ENCODE peak calls at places on chromosomes 6 and 20, in eight cellular contexts. One of them, this sample, is unnamed.

GRCh38 chr20:2817891-2818595 is 1.9 kb downstream of the TMEM239 start:
- DNase-seq in activated naive CD8-positive, alpha-beta T cell treated with anti-CD3 and anti-CD28 coated beads, Interleukin-2, amount 50 U/mL, for 24 hours: no peak
- DNase-seq in stimulated activated CD8-positive, alpha-beta memory T cell treated with anti-CD3 and anti-CD28 coated beads, Interleukin-4, amount 100 ng/mL, for 1 hour: no peak
- DNase-seq in psoas muscle: peak
- DNase-seq in substantia nigra: no peak
- DNase-seq in mucosa of gallbladder: no peak
- DNase-seq in endothelial cell: no peak
- DNase-seq in EL: no peak
- DNase-seq in this sample: no peak

GRCh38 chr20:6959900-6960312 is 192.4 kb downstream of the BMP2 start:
- DNase-seq in activated naive CD8-positive, alpha-beta T cell treated with anti-CD3 and anti-CD28 coated beads, Interleukin-2, amount 50 U/mL, for 24 hours: no peak
- DNase-seq in stimulated activated CD8-positive, alpha-beta memory T cell treated with anti-CD3 and anti-CD28 coated beads, Interleukin-4, amount 100 ng/mL, for 1 hour: no peak
- DNase-seq in psoas muscle: no peak
- DNase-seq in substantia nigra: no peak
- DNase-seq in mucosa of gallbladder: no peak
- DNase-seq in endothelial cell: no peak
- DNase-seq in EL: no peak
- DNase-seq in this sample: no peak

GRCh38 chr6:34292954-34293353 is 44.1 kb upstream of the SMIM29 start:
- DNase-seq in activated naive CD8-positive, alpha-beta T cell treated with anti-CD3 and anti-CD28 coated beads, Interleukin-2, amount 50 U/mL, for 24 hours: no peak
- DNase-seq in stimulated activated CD8-positive, alpha-beta memory T cell treated with anti-CD3 and anti-CD28 coated beads, Interleukin-4, amount 100 ng/mL, for 1 hour: no peak
- DNase-seq in psoas muscle: no peak
- DNase-seq in substantia nigra: no peak
- DNase-seq in mucosa of gallbladder: no peak
- DNase-seq in endothelial cell: no peak
- DNase-seq in EL: no peak
- DNase-seq in this sample: no peak

GRCh38 chr6:133553652-133554051 is 312.5 kb downstream of the EYA4 start:
- DNase-seq in activated naive CD8-positive, alpha-beta T cell treated with anti-CD3 and anti-CD28 coated beads, Interleukin-2, amount 50 U/mL, for 24 hours: peak
- DNase-seq in stimulated activated CD8-positive, alpha-beta memory T cell treated with anti-CD3 and anti-CD28 coated beads, Interleukin-4, amount 100 ng/mL, for 1 hour: no peak
- DNase-seq in psoas muscle: no peak
- DNase-seq in substantia nigra: no peak
- DNase-seq in mucosa of gallbladder: peak
- DNase-seq in endothelial cell: peak
- DNase-seq in EL: peak
- DNase-seq in this sample: peak

GRCh38 chr6:64439274-64439673 is 803.7 kb downstream of the PHF3 start:
- DNase-seq in activated naive CD8-positive, alpha-beta T cell treated with anti-CD3 and anti-CD28 coated beads, Interleukin-2, amount 50 U/mL, for 24 hours: no peak
- DNase-seq in stimulated activated CD8-positive, alpha-beta memory T cell treated with anti-CD3 and anti-CD28 coated beads, Interleukin-4, amount 100 ng/mL, for 1 hour: no peak
- DNase-seq in psoas muscle: no peak
- DNase-seq in substantia nigra: no peak
- DNase-seq in mucosa of gallbladder: no peak
- DNase-seq in endothelial cell: no peak
- DNase-seq in EL: no peak
- DNase-seq in this sample: no peak

GRCh38 chr6:150967910-150968309 is 102.4 kb downstream of the MTHFD1L start:
- DNase-seq in activated naive CD8-positive, alpha-beta T cell treated with anti-CD3 and anti-CD28 coated beads, Interleukin-2, amount 50 U/mL, for 24 hours: no peak
- DNase-seq in stimulated activated CD8-positive, alpha-beta memory T cell treated with anti-CD3 and anti-CD28 coated beads, Interleukin-4, amount 100 ng/mL, for 1 hour: no peak
- DNase-seq in psoas muscle: no peak
- DNase-seq in substantia nigra: no peak
- DNase-seq in mucosa of gallbladder: no peak
- DNase-seq in endothelial cell: no peak
- DNase-seq in EL: no peak
- DNase-seq in this sample: no peak

GRCh38 chr6:138607478-138608433 is 108.5 kb upstream of the NHSL1 start:
- DNase-seq in activated naive CD8-positive, alpha-beta T cell treated with anti-CD3 and anti-CD28 coated beads, Interleukin-2, amount 50 U/mL, for 24 hours: no peak
- DNase-seq in stimulated activated CD8-positive, alpha-beta memory T cell treated with anti-CD3 and anti-CD28 coated beads, Interleukin-4, amount 100 ng/mL, for 1 hour: no peak
- DNase-seq in psoas muscle: no peak
- DNase-seq in substantia nigra: no peak
- DNase-seq in mucosa of gallbladder: no peak
- DNase-seq in endothelial cell: no peak
- DNase-seq in EL: no peak
- DNase-seq in this sample: peak

GRCh38 chr6:33201935-33202334 is 1.3 kb downstream of the SLC39A7 start:
- DNase-seq in activated naive CD8-positive, alpha-beta T cell treated with anti-CD3 and anti-CD28 coated beads, Interleukin-2, amount 50 U/mL, for 24 hours: no peak
- DNase-seq in stimulated activated CD8-positive, alpha-beta memory T cell treated with anti-CD3 and anti-CD28 coated beads, Interleukin-4, amount 100 ng/mL, for 1 hour: no peak
- DNase-seq in psoas muscle: no peak
- DNase-seq in substantia nigra: no peak
- DNase-seq in mucosa of gallbladder: no peak
- DNase-seq in endothelial cell: no peak
- DNase-seq in EL: no peak
- DNase-seq in this sample: no peak

GRCh38 chr6:167824591-167825041 is 2.1 kb upstream of the AFDN start:
- DNase-seq in activated naive CD8-positive, alpha-beta T cell treated with anti-CD3 and anti-CD28 coated beads, Interleukin-2, amount 50 U/mL, for 24 hours: no peak
- DNase-seq in stimulated activated CD8-positive, alpha-beta memory T cell treated with anti-CD3 and anti-CD28 coated beads, Interleukin-4, amount 100 ng/mL, for 1 hour: no peak
- DNase-seq in psoas muscle: no peak
- DNase-seq in substantia nigra: no peak
- DNase-seq in mucosa of gallbladder: no peak
- DNase-seq in endothelial cell: no peak
- DNase-seq in EL: peak
- DNase-seq in this sample: peak

GRCh38 chr6:36442083-36442670 is 477 bp downstream of the PXT1 start:
- DNase-seq in activated naive CD8-positive, alpha-beta T cell treated with anti-CD3 and anti-CD28 coated beads, Interleukin-2, amount 50 U/mL, for 24 hours: peak
- DNase-seq in stimulated activated CD8-positive, alpha-beta memory T cell treated with anti-CD3 and anti-CD28 coated beads, Interleukin-4, amount 100 ng/mL, for 1 hour: no peak
- DNase-seq in psoas muscle: peak
- DNase-seq in substantia nigra: no peak
- DNase-seq in mucosa of gallbladder: no peak
- DNase-seq in endothelial cell: no peak
- DNase-seq in EL: no peak
- DNase-seq in this sample: no peak

GRCh38 chr6:143961868-143962643 is 46.0 kb downstream of the PLAGL1 start:
- DNase-seq in activated naive CD8-positive, alpha-beta T cell treated with anti-CD3 and anti-CD28 coated beads, Interleukin-2, amount 50 U/mL, for 24 hours: no peak
- DNase-seq in stimulated activated CD8-positive, alpha-beta memory T cell treated with anti-CD3 and anti-CD28 coated beads, Interleukin-4, amount 100 ng/mL, for 1 hour: no peak
- DNase-seq in psoas muscle: no peak
- DNase-seq in substantia nigra: no peak
- DNase-seq in mucosa of gallbladder: no peak
- DNase-seq in endothelial cell: no peak
- DNase-seq in EL: no peak
- DNase-seq in this sample: peak

GRCh38 chr6:147769496-147770087 is 261.1 kb downstream of the SAMD5 start:
- DNase-seq in activated naive CD8-positive, alpha-beta T cell treated with anti-CD3 and anti-CD28 coated beads, Interleukin-2, amount 50 U/mL, for 24 hours: no peak
- DNase-seq in stimulated activated CD8-positive, alpha-beta memory T cell treated with anti-CD3 and anti-CD28 coated beads, Interleukin-4, amount 100 ng/mL, for 1 hour: no peak
- DNase-seq in psoas muscle: no peak
- DNase-seq in substantia nigra: no peak
- DNase-seq in mucosa of gallbladder: no peak
- DNase-seq in endothelial cell: no peak
- DNase-seq in EL: no peak
- DNase-seq in this sample: no peak

GRCh38 chr6:10771371-10771894 is 23.8 kb downstream of the TMEM14B start:
- DNase-seq in activated naive CD8-positive, alpha-beta T cell treated with anti-CD3 and anti-CD28 coated beads, Interleukin-2, amount 50 U/mL, for 24 hours: no peak
- DNase-seq in stimulated activated CD8-positive, alpha-beta memory T cell treated with anti-CD3 and anti-CD28 coated beads, Interleukin-4, amount 100 ng/mL, for 1 hour: no peak
- DNase-seq in psoas muscle: no peak
- DNase-seq in substantia nigra: no peak
- DNase-seq in mucosa of gallbladder: no peak
- DNase-seq in endothelial cell: no peak
- DNase-seq in EL: no peak
- DNase-seq in this sample: no peak

GRCh38 chr6:117613920-117614535 is 11.7 kb upstream of the GOPC start:
- DNase-seq in activated naive CD8-positive, alpha-beta T cell treated with anti-CD3 and anti-CD28 coated beads, Interleukin-2, amount 50 U/mL, for 24 hours: no peak
- DNase-seq in stimulated activated CD8-positive, alpha-beta memory T cell treated with anti-CD3 and anti-CD28 coated beads, Interleukin-4, amount 100 ng/mL, for 1 hour: no peak
- DNase-seq in psoas muscle: no peak
- DNase-seq in substantia nigra: no peak
- DNase-seq in mucosa of gallbladder: no peak
- DNase-seq in endothelial cell: no peak
- DNase-seq in EL: peak
- DNase-seq in this sample: no peak

GRCh38 chr20:10217517-10218410 is 866 bp upstream of the SNAP25 start:
- DNase-seq in activated naive CD8-positive, alpha-beta T cell treated with anti-CD3 and anti-CD28 coated beads, Interleukin-2, amount 50 U/mL, for 24 hours: peak
- DNase-seq in stimulated activated CD8-positive, alpha-beta memory T cell treated with anti-CD3 and anti-CD28 coated beads, Interleukin-4, amount 100 ng/mL, for 1 hour: no peak
- DNase-seq in psoas muscle: no peak
- DNase-seq in substantia nigra: peak
- DNase-seq in mucosa of gallbladder: peak
- DNase-seq in endothelial cell: peak
- DNase-seq in EL: peak
- DNase-seq in this sample: peak

GRCh38 chr20:12723811-12724210 is 285.0 kb upstream of the SPTLC3 start:
- DNase-seq in activated naive CD8-positive, alpha-beta T cell treated with anti-CD3 and anti-CD28 coated beads, Interleukin-2, amount 50 U/mL, for 24 hours: no peak
- DNase-seq in stimulated activated CD8-positive, alpha-beta memory T cell treated with anti-CD3 and anti-CD28 coated beads, Interleukin-4, amount 100 ng/mL, for 1 hour: no peak
- DNase-seq in psoas muscle: no peak
- DNase-seq in substantia nigra: no peak
- DNase-seq in mucosa of gallbladder: no peak
- DNase-seq in endothelial cell: no peak
- DNase-seq in EL: no peak
- DNase-seq in this sample: no peak

GRCh38 chr6:86563197-86563596 is 374.1 kb upstream of the HTR1E start:
- DNase-seq in activated naive CD8-positive, alpha-beta T cell treated with anti-CD3 and anti-CD28 coated beads, Interleukin-2, amount 50 U/mL, for 24 hours: no peak
- DNase-seq in stimulated activated CD8-positive, alpha-beta memory T cell treated with anti-CD3 and anti-CD28 coated beads, Interleukin-4, amount 100 ng/mL, for 1 hour: no peak
- DNase-seq in psoas muscle: no peak
- DNase-seq in substantia nigra: no peak
- DNase-seq in mucosa of gallbladder: no peak
- DNase-seq in endothelial cell: no peak
- DNase-seq in EL: no peak
- DNase-seq in this sample: no peak

GRCh38 chr6:36633915-36634314 is 39.8 kb downstream of the SRSF3 start:
- DNase-seq in activated naive CD8-positive, alpha-beta T cell treated with anti-CD3 and anti-CD28 coated beads, Interleukin-2, amount 50 U/mL, for 24 hours: no peak
- DNase-seq in stimulated activated CD8-positive, alpha-beta memory T cell treated with anti-CD3 and anti-CD28 coated beads, Interleukin-4, amount 100 ng/mL, for 1 hour: no peak
- DNase-seq in psoas muscle: no peak
- DNase-seq in substantia nigra: no peak
- DNase-seq in mucosa of gallbladder: peak
- DNase-seq in endothelial cell: no peak
- DNase-seq in EL: peak
- DNase-seq in this sample: no peak

GRCh38 chr6:56807992-56808342 is 146.9 kb upstream of the BEND6 start:
- DNase-seq in activated naive CD8-positive, alpha-beta T cell treated with anti-CD3 and anti-CD28 coated beads, Interleukin-2, amount 50 U/mL, for 24 hours: no peak
- DNase-seq in stimulated activated CD8-positive, alpha-beta memory T cell treated with anti-CD3 and anti-CD28 coated beads, Interleukin-4, amount 100 ng/mL, for 1 hour: no peak
- DNase-seq in psoas muscle: no peak
- DNase-seq in substantia nigra: no peak
- DNase-seq in mucosa of gallbladder: no peak
- DNase-seq in endothelial cell: no peak
- DNase-seq in EL: no peak
- DNase-seq in this sample: no peak

GRCh38 chr20:646107-646867 is 6.7 kb downstream of the SRXN1 start:
- DNase-seq in activated naive CD8-positive, alpha-beta T cell treated with anti-CD3 and anti-CD28 coated beads, Interleukin-2, amount 50 U/mL, for 24 hours: no peak
- DNase-seq in stimulated activated CD8-positive, alpha-beta memory T cell treated with anti-CD3 and anti-CD28 coated beads, Interleukin-4, amount 100 ng/mL, for 1 hour: no peak
- DNase-seq in psoas muscle: no peak
- DNase-seq in substantia nigra: no peak
- DNase-seq in mucosa of gallbladder: no peak
- DNase-seq in endothelial cell: no peak
- DNase-seq in EL: no peak
- DNase-seq in this sample: no peak

GRCh38 chr20:16615199-16615598 is 42.0 kb upstream of the KIF16B start:
- DNase-seq in activated naive CD8-positive, alpha-beta T cell treated with anti-CD3 and anti-CD28 coated beads, Interleukin-2, amount 50 U/mL, for 24 hours: no peak
- DNase-seq in stimulated activated CD8-positive, alpha-beta memory T cell treated with anti-CD3 and anti-CD28 coated beads, Interleukin-4, amount 100 ng/mL, for 1 hour: no peak
- DNase-seq in psoas muscle: no peak
- DNase-seq in substantia nigra: no peak
- DNase-seq in mucosa of gallbladder: peak
- DNase-seq in endothelial cell: no peak
- DNase-seq in EL: peak
- DNase-seq in this sample: no peak

GRCh38 chr6:31479151-31479932 is 18.6 kb upstream of the MICB start:
- DNase-seq in activated naive CD8-positive, alpha-beta T cell treated with anti-CD3 and anti-CD28 coated beads, Interleukin-2, amount 50 U/mL, for 24 hours: no peak
- DNase-seq in stimulated activated CD8-positive, alpha-beta memory T cell treated with anti-CD3 and anti-CD28 coated beads, Interleukin-4, amount 100 ng/mL, for 1 hour: no peak
- DNase-seq in psoas muscle: no peak
- DNase-seq in substantia nigra: no peak
- DNase-seq in mucosa of gallbladder: no peak
- DNase-seq in endothelial cell: no peak
- DNase-seq in EL: no peak
- DNase-seq in this sample: no peak

GRCh38 chr20:26209171-26209941 is 512.7 kb upstream of the ZNF337 start:
- DNase-seq in activated naive CD8-positive, alpha-beta T cell treated with anti-CD3 and anti-CD28 coated beads, Interleukin-2, amount 50 U/mL, for 24 hours: peak
- DNase-seq in stimulated activated CD8-positive, alpha-beta memory T cell treated with anti-CD3 and anti-CD28 coated beads, Interleukin-4, amount 100 ng/mL, for 1 hour: no peak
- DNase-seq in psoas muscle: peak
- DNase-seq in substantia nigra: no peak
- DNase-seq in mucosa of gallbladder: no peak
- DNase-seq in endothelial cell: peak
- DNase-seq in EL: no peak
- DNase-seq in this sample: no peak

GRCh38 chr20:19935842-19936241 is 81.3 kb upstream of the NAA20 start:
- DNase-seq in activated naive CD8-positive, alpha-beta T cell treated with anti-CD3 and anti-CD28 coated beads, Interleukin-2, amount 50 U/mL, for 24 hours: no peak
- DNase-seq in stimulated activated CD8-positive, alpha-beta memory T cell treated with anti-CD3 and anti-CD28 coated beads, Interleukin-4, amount 100 ng/mL, for 1 hour: no peak
- DNase-seq in psoas muscle: no peak
- DNase-seq in substantia nigra: no peak
- DNase-seq in mucosa of gallbladder: peak
- DNase-seq in endothelial cell: no peak
- DNase-seq in EL: no peak
- DNase-seq in this sample: no peak

GRCh38 chr6:150229775-150230561 is 87.1 kb downstream of the PPP1R14C start:
- DNase-seq in activated naive CD8-positive, alpha-beta T cell treated with anti-CD3 and anti-CD28 coated beads, Interleukin-2, amount 50 U/mL, for 24 hours: no peak
- DNase-seq in stimulated activated CD8-positive, alpha-beta memory T cell treated with anti-CD3 and anti-CD28 coated beads, Interleukin-4, amount 100 ng/mL, for 1 hour: no peak
- DNase-seq in psoas muscle: no peak
- DNase-seq in substantia nigra: no peak
- DNase-seq in mucosa of gallbladder: no peak
- DNase-seq in endothelial cell: no peak
- DNase-seq in EL: peak
- DNase-seq in this sample: no peak

GRCh38 chr6:35602133-35602946 is 86.4 kb downstream of the FKBP5 start:
- DNase-seq in activated naive CD8-positive, alpha-beta T cell treated with anti-CD3 and anti-CD28 coated beads, Interleukin-2, amount 50 U/mL, for 24 hours: no peak
- DNase-seq in stimulated activated CD8-positive, alpha-beta memory T cell treated with anti-CD3 and anti-CD28 coated beads, Interleukin-4, amount 100 ng/mL, for 1 hour: no peak
- DNase-seq in psoas muscle: no peak
- DNase-seq in substantia nigra: no peak
- DNase-seq in mucosa of gallbladder: no peak
- DNase-seq in endothelial cell: no peak
- DNase-seq in EL: no peak
- DNase-seq in this sample: no peak

GRCh38 chr20:38935285-38935684 is 9.1 kb downstream of the FAM83D start:
- DNase-seq in activated naive CD8-positive, alpha-beta T cell treated with anti-CD3 and anti-CD28 coated beads, Interleukin-2, amount 50 U/mL, for 24 hours: no peak
- DNase-seq in stimulated activated CD8-positive, alpha-beta memory T cell treated with anti-CD3 and anti-CD28 coated beads, Interleukin-4, amount 100 ng/mL, for 1 hour: no peak
- DNase-seq in psoas muscle: no peak
- DNase-seq in substantia nigra: no peak
- DNase-seq in mucosa of gallbladder: no peak
- DNase-seq in endothelial cell: no peak
- DNase-seq in EL: peak
- DNase-seq in this sample: no peak

GRCh38 chr6:33001685-33002084 is 7.7 kb downstream of the HLA-DOA start:
- DNase-seq in activated naive CD8-positive, alpha-beta T cell treated with anti-CD3 and anti-CD28 coated beads, Interleukin-2, amount 50 U/mL, for 24 hours: no peak
- DNase-seq in stimulated activated CD8-positive, alpha-beta memory T cell treated with anti-CD3 and anti-CD28 coated beads, Interleukin-4, amount 100 ng/mL, for 1 hour: no peak
- DNase-seq in psoas muscle: no peak
- DNase-seq in substantia nigra: no peak
- DNase-seq in mucosa of gallbladder: no peak
- DNase-seq in endothelial cell: no peak
- DNase-seq in EL: no peak
- DNase-seq in this sample: no peak

GRCh38 chr20:49891486-49891885 is 23.8 kb downstream of the SPATA2 start:
- DNase-seq in activated naive CD8-positive, alpha-beta T cell treated with anti-CD3 and anti-CD28 coated beads, Interleukin-2, amount 50 U/mL, for 24 hours: no peak
- DNase-seq in stimulated activated CD8-positive, alpha-beta memory T cell treated with anti-CD3 and anti-CD28 coated beads, Interleukin-4, amount 100 ng/mL, for 1 hour: no peak
- DNase-seq in psoas muscle: no peak
- DNase-seq in substantia nigra: no peak
- DNase-seq in mucosa of gallbladder: no peak
- DNase-seq in endothelial cell: no peak
- DNase-seq in EL: no peak
- DNase-seq in this sample: no peak

GRCh38 chr6:38773338-38773737 is 58.2 kb downstream of the DNAH8 start:
- DNase-seq in activated naive CD8-positive, alpha-beta T cell treated with anti-CD3 and anti-CD28 coated beads, Interleukin-2, amount 50 U/mL, for 24 hours: peak
- DNase-seq in stimulated activated CD8-positive, alpha-beta memory T cell treated with anti-CD3 and anti-CD28 coated beads, Interleukin-4, amount 100 ng/mL, for 1 hour: no peak
- DNase-seq in psoas muscle: no peak
- DNase-seq in substantia nigra: no peak
- DNase-seq in mucosa of gallbladder: no peak
- DNase-seq in endothelial cell: peak
- DNase-seq in EL: peak
- DNase-seq in this sample: no peak

GRCh38 chr6:1901556-1901955 is 291.8 kb downstream of the FOXC1 start:
- DNase-seq in activated naive CD8-positive, alpha-beta T cell treated with anti-CD3 and anti-CD28 coated beads, Interleukin-2, amount 50 U/mL, for 24 hours: no peak
- DNase-seq in stimulated activated CD8-positive, alpha-beta memory T cell treated with anti-CD3 and anti-CD28 coated beads, Interleukin-4, amount 100 ng/mL, for 1 hour: no peak
- DNase-seq in psoas muscle: no peak
- DNase-seq in substantia nigra: no peak
- DNase-seq in mucosa of gallbladder: no peak
- DNase-seq in endothelial cell: no peak
- DNase-seq in EL: peak
- DNase-seq in this sample: no peak

GRCh38 chr6:20182926-20183521 is 29.2 kb downstream of the MBOAT1 start:
- DNase-seq in activated naive CD8-positive, alpha-beta T cell treated with anti-CD3 and anti-CD28 coated beads, Interleukin-2, amount 50 U/mL, for 24 hours: no peak
- DNase-seq in stimulated activated CD8-positive, alpha-beta memory T cell treated with anti-CD3 and anti-CD28 coated beads, Interleukin-4, amount 100 ng/mL, for 1 hour: no peak
- DNase-seq in psoas muscle: peak
- DNase-seq in substantia nigra: no peak
- DNase-seq in mucosa of gallbladder: peak
- DNase-seq in endothelial cell: no peak
- DNase-seq in EL: no peak
- DNase-seq in this sample: no peak

This sample was measured in hippocampal formation.